ENCODE peak calls at places on chromosomes 4 and X, in four cellular contexts. One of them, this sample, is unnamed.

GRCh38 chr4:66097271-66097670 is 427.0 kb upstream of the EPHA5 start:
- DNase-seq in A549: peak
- DNase-seq in lower lobe of right lung: no peak
- DNase-seq in breast epithelium: no peak
- DNase-seq in this sample: no peak

GRCh38 chr4:8215001-8215427 is 15.9 kb downstream of the SH3TC1 start:
- DNase-seq in A549: no peak
- DNase-seq in breast epithelium: no peak
- DNase-seq in lower lobe of right lung: no peak
- DNase-seq in this sample: no peak

GRCh38 chrX:85499400-85499799 is 119.9 kb upstream of the POF1B start:
- DNase-seq in lower lobe of right lung: no peak
- DNase-seq in A549: no peak
- DNase-seq in breast epithelium: no peak
- DNase-seq in this sample: no peak

GRCh38 chr4:113823291-113823659 is 61.7 kb upstream of the CAMK2D start:
- DNase-seq in breast epithelium: no peak
- DNase-seq in lower lobe of right lung: no peak
- DNase-seq in A549: no peak
- DNase-seq in this sample: no peak

GRCh38 chr4:78669453-78669852 is 106.7 kb upstream of the BMP2K start:
- DNase-seq in A549: peak
- DNase-seq in lower lobe of right lung: no peak
- DNase-seq in breast epithelium: no peak
- DNase-seq in this sample: no peak

GRCh38 chr4:79141530-79141929 is 184.3 kb downstream of the NAA11 start:
- DNase-seq in A549: no peak
- DNase-seq in lower lobe of right lung: no peak
- DNase-seq in breast epithelium: no peak
- DNase-seq in this sample: no peak

GRCh38 chrX:110509778-110510510 is 151.3 kb downstream of the RTL9 start:
- DNase-seq in breast epithelium: no peak
- DNase-seq in A549: no peak
- DNase-seq in lower lobe of right lung: no peak
- DNase-seq in this sample: no peak

GRCh38 chr4:172794378-172794777 is 374.2 kb upstream of the GALNT7 start:
- DNase-seq in lower lobe of right lung: no peak
- DNase-seq in A549: no peak
- DNase-seq in breast epithelium: no peak
- DNase-seq in this sample: no peak

GRCh38 chr4:170139764-170140163 is 50.0 kb upstream of the AADAT start:
- DNase-seq in breast epithelium: no peak
- DNase-seq in lower lobe of right lung: no peak
- DNase-seq in A549: no peak
- DNase-seq in this sample: no peak

GRCh38 chrX:30023451-30023850 is 191.9 kb upstream of the MAGEB2 start:
- DNase-seq in A549: no peak
- DNase-seq in lower lobe of right lung: no peak
- DNase-seq in breast epithelium: no peak
- DNase-seq in this sample: no peak

GRCh38 chr4:116180056-116180690 is 905.2 kb downstream of the TRAM1L1 start:
- DNase-seq in breast epithelium: no peak
- DNase-seq in A549: peak
- DNase-seq in lower lobe of right lung: no peak
- DNase-seq in this sample: no peak

GRCh38 chr4:174423257-174423944 is 98.9 kb downstream of the HPGD start:
- DNase-seq in lower lobe of right lung: no peak
- DNase-seq in A549: peak
- DNase-seq in breast epithelium: no peak
- DNase-seq in this sample: peak

GRCh38 chrX:47482512-47483309 is at the start of gene ZNF41:
- DNase-seq in A549: peak
- DNase-seq in breast epithelium: peak
- DNase-seq in lower lobe of right lung: peak
- DNase-seq in this sample: peak
- H3K4me3 ChIP-seq in A549: peak
- H3K4me3 ChIP-seq in breast epithelium: peak
- H3K4me3 ChIP-seq in lower lobe of right lung: peak
- H3K4me3 ChIP-seq in this sample: peak

GRCh38 chr4:2220016-2220620 is 21.8 kb downstream of the HAUS3 start:
- DNase-seq in lower lobe of right lung: peak
- DNase-seq in breast epithelium: peak
- DNase-seq in A549: peak
- DNase-seq in this sample: peak
- TF ChIP-seq CTCF in lower lobe of right lung: peak
- TF ChIP-seq CTCF in breast epithelium: peak
- TF ChIP-seq CTCF in A549: peak
- TF ChIP-seq CTCF in this sample: peak

GRCh38 chr4:188432328-188432727 is 293.1 kb downstream of the TRIML1 start:
- DNase-seq in breast epithelium: no peak
- DNase-seq in A549: peak
- DNase-seq in lower lobe of right lung: no peak
- DNase-seq in this sample: no peak

GRCh38 chr4:188433916-188434315 is 294.7 kb downstream of the TRIML1 start:
- DNase-seq in lower lobe of right lung: no peak
- DNase-seq in A549: no peak
- DNase-seq in breast epithelium: no peak
- DNase-seq in this sample: no peak

GRCh38 chr4:188437535-188437934 is 298.3 kb downstream of the TRIML1 start:
- DNase-seq in A549: no peak
- DNase-seq in breast epithelium: no peak
- DNase-seq in lower lobe of right lung: no peak
- DNase-seq in this sample: no peak

GRCh38 chr4:188434686-188435085 is 295.4 kb downstream of the TRIML1 start:
- DNase-seq in lower lobe of right lung: no peak
- DNase-seq in A549: no peak
- DNase-seq in breast epithelium: no peak
- DNase-seq in this sample: no peak

GRCh38 chr4:188435381-188435780 is 296.1 kb downstream of the TRIML1 start:
- DNase-seq in breast epithelium: no peak
- DNase-seq in lower lobe of right lung: no peak
- DNase-seq in A549: no peak
- DNase-seq in this sample: no peak
- H3K4me3 ChIP-seq in breast epithelium: no peak
- H3K4me3 ChIP-seq in lower lobe of right lung: no peak
- H3K4me3 ChIP-seq in A549: no peak
- H3K4me3 ChIP-seq in this sample: no peak

GRCh38 chr4:41067369-41067768 is 147.0 kb downstream of the APBB2 start:
- DNase-seq in breast epithelium: no peak
- DNase-seq in lower lobe of right lung: no peak
- DNase-seq in A549: no peak
- DNase-seq in this sample: no peak
- TF ChIP-seq CTCF in breast epithelium: no peak
- TF ChIP-seq CTCF in lower lobe of right lung: no peak
- TF ChIP-seq CTCF in A549: no peak
- TF ChIP-seq CTCF in this sample: no peak

GRCh38 chr4:93897559-93897958 is 69.0 kb downstream of the ATOH1 start:
- DNase-seq in breast epithelium: no peak
- DNase-seq in lower lobe of right lung: no peak
- DNase-seq in A549: peak
- DNase-seq in this sample: no peak
- H3K4me3 ChIP-seq in breast epithelium: no peak
- H3K4me3 ChIP-seq in lower lobe of right lung: no peak
- H3K4me3 ChIP-seq in A549: no peak
- H3K4me3 ChIP-seq in this sample: no peak

GRCh38 chr4:570754-571153 is 5.3 kb downstream of the TMEM271 start:
- DNase-seq in breast epithelium: no peak
- DNase-seq in A549: no peak
- DNase-seq in lower lobe of right lung: no peak
- DNase-seq in this sample: no peak
- TF ChIP-seq CTCF in breast epithelium: no peak
- TF ChIP-seq CTCF in A549: no peak
- TF ChIP-seq CTCF in lower lobe of right lung: no peak
- TF ChIP-seq CTCF in this sample: no peak

DNA sequence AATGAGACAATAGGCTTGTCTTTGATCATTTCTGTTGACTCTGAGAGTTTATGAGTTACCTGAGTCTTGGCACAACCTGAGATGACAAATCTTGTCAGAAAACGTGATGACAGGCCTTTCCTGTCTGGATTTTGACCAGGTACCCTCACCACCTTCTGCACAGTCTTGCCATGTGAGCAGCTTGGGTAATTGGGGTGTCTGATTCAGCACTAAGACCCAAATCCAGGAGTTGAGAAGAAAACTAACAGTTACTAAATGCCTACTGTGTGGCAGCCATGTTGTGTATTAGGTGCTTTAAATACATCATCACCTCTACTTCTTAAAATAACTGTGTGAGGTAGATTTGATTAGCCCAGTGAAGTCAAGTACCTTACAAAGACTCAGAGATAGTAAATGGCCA is 2.7 kb downstream of the EREG start:
- DNase-seq in breast epithelium: no peak
- DNase-seq in A549: no peak
- DNase-seq in lower lobe of right lung: no peak
- DNase-seq in this sample: no peak
- H3K4me3 ChIP-seq in breast epithelium: no peak
- H3K4me3 ChIP-seq in A549: peak
- H3K4me3 ChIP-seq in lower lobe of right lung: no peak
- H3K4me3 ChIP-seq in this sample: no peak

DNA sequence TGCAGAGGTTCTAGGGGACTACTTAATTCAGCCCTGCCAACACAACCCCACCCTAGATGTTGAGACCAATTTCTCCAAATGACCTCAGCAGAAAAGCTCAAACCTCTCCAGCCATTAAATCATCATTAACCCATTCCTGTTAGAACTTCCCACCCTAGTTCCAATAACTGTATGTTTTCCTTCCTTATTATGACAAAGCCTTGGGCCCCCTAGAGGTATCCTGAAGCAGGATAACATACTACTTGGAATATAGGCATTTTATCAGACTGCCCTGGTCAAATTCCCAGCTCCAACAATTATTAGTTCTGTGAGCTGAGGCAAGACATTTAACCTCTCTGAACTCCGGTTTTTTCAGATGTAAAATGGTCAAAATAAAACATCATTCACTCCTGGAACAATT is 244.6 kb upstream of the TENM3 start:
- DNase-seq in lower lobe of right lung: no peak
- DNase-seq in breast epithelium: no peak
- DNase-seq in A549: no peak
- DNase-seq in this sample: no peak
- TF ChIP-seq CTCF in lower lobe of right lung: no peak
- TF ChIP-seq CTCF in breast epithelium: no peak
- TF ChIP-seq CTCF in A549: no peak
- TF ChIP-seq CTCF in this sample: no peak

DNA sequence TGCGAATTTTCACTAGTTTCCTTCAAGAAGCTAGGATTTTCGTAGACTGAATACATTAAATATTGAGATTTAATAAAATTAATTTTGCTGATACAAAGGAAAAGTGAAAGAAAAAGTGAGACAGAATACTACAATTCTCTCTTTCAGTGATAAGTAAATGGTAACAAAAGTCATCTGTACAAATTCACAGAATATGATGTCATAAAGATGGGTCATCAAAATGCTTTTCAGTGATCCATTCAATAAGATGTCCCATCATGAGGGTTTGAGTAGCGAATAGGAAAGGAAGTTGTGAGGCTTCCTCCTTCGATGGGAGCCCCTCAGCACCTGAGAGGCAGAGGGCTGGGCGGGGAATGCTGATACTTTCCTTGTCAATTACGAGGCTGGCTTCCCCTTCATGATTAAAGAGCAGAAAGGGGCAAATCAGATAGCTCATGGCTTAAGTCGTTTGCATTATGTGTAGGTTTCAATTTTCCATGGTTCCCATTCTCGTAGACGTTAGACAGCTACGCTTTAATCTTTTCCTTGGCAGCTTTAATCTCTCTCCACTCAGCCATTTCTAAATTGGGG is 108.8 kb upstream of the SORBS2 start:
- DNase-seq in lower lobe of right lung: no peak
- DNase-seq in breast epithelium: no peak
- DNase-seq in A549: no peak
- DNase-seq in this sample: no peak
- H3K4me3 ChIP-seq in lower lobe of right lung: no peak
- H3K4me3 ChIP-seq in breast epithelium: no peak
- H3K4me3 ChIP-seq in A549: no peak
- H3K4me3 ChIP-seq in this sample: no peak

GRCh38 chr4:158254328-158254727 is 44.0 kb downstream of the TMEM144 start:
- DNase-seq in breast epithelium: no peak
- DNase-seq in A549: no peak
- DNase-seq in lower lobe of right lung: no peak
- DNase-seq in this sample: no peak

GRCh38 chr4:158255727-158256324 is 45.5 kb downstream of the TMEM144 start:
- DNase-seq in lower lobe of right lung: no peak
- DNase-seq in breast epithelium: no peak
- DNase-seq in A549: peak
- DNase-seq in this sample: no peak

GRCh38 chr4:158261480-158261879 is 51.2 kb downstream of the TMEM144 start:
- DNase-seq in lower lobe of right lung: no peak
- DNase-seq in A549: no peak
- DNase-seq in breast epithelium: no peak
- DNase-seq in this sample: no peak

DNA sequence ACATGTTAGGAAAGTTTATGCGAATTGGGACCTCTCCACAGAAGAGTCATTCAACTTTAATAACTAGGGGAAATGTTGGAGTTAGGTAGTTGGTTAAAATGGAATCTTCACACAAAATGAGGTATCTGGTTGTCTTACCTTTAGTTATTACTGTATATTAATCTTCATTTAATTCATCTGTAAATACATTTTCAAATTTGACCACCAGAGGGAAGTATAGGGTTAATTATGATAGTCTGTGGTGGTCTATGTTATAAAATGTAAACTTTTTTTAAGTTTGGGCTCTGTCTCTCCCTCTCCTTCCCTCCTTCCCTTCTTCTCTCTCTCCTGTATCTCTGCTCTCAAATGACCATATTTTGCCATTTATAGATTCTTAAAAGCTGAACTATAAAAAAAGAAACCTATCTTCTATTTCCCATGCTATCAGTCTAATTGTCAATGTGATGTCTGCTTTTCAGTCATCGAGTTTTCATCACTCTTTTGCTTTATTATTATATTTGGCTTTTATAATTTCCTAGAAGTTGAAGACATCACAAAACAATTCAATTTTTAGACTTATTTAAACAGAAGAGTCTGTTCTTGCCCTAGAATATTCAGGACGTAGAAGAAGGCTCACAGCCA is 49.8 kb downstream of the TMEM144 start:
- DNase-seq in A549: peak
- DNase-seq in lower lobe of right lung: no peak
- DNase-seq in breast epithelium: no peak
- DNase-seq in this sample: no peak
- TF ChIP-seq CTCF in A549: peak
- TF ChIP-seq CTCF in lower lobe of right lung: peak
- TF ChIP-seq CTCF in breast epithelium: peak
- TF ChIP-seq CTCF in this sample: peak